ENCODE peak calls at places on chromosome 1, in four cellular contexts. F is fibroblast of the aortic adventitia, W is LoVo, U is ovary. N is an unnamed sample.

GRCh38 chr1:116493484-116494350 is 77.1 kb downstream of the CD58 start:
- DNase-seq in U (no peak), W (no peak), F (no peak), N (no peak)

GRCh38 chr1:198132060-198132781 is 24.6 kb upstream of the NEK7 start:
- DNase-seq in U (no peak), W (no peak), F (peak), N (no peak)

GRCh38 chr1:226199971-226200370 is 13.4 kb upstream of the ACBD3 start:
- DNase-seq in U (no peak), W (no peak), F (no peak), N (no peak)

GRCh38 chr1:151416231-151416630 is 16.9 kb downstream of the PSMB4 start:
- DNase-seq in W (no peak), F (peak), U (no peak), N (peak)

GRCh38 chr1:229986737-229987364 is 80.2 kb upstream of the GALNT2 start:
- DNase-seq in W (no peak), F (no peak), U (no peak), N (no peak)

GRCh38 chr1:115429884-115430283 is 91.8 kb upstream of the NGF start:
- DNase-seq in F (peak), W (no peak), U (no peak), N (peak)

GRCh38 chr1:178282949-178283367 is 189.1 kb downstream of the RASAL2 start:
- DNase-seq in U (no peak), F (peak), W (peak), N (peak)

GRCh38 chr1:206445116-206445515 is 25.2 kb upstream of the IKBKE start:
- DNase-seq in F (peak), U (peak), W (no peak), N (peak)

GRCh38 chr1:202981939-202982338 is 14.9 kb upstream of the CYB5R1 start:
- DNase-seq in U (no peak), W (no peak), F (no peak), N (no peak)